ENCODE peak calls at places on chromosomes 5 and 9, in four cellular contexts. M is K562, B is adrenal gland, W is stomach. K is an unnamed sample. For H3K9me3, the result is how much of the 10 kb centered on the place peaks cover.

GRCh38 chr9:135702002-135702721 is at the start of gene KCNT1:
- DNase-seq in B (peak), W (peak), M (peak), K (peak)

GRCh38 chr9:95971815-95972214 is 96.3 kb downstream of the ERCC6L2 start:
- DNase-seq in B (no peak), W (no peak), M (no peak), K (no peak)

GRCh38 chr5:40570408-40571129 is 109.1 kb upstream of the PTGER4 start:
- DNase-seq in W (no peak), B (no peak), M (no peak), K (no peak)

GRCh38 chr5:91443028-91443427 is 59.9 kb upstream of the ARRDC3 start:
- DNase-seq in W (no peak), M (no peak), B (no peak), K (no peak)

GRCh38 chr5:126016256-126016655 is 407.0 kb upstream of the GRAMD2B start:
- DNase-seq in B (no peak), M (no peak), W (no peak), K (peak)

GRCh38 chr9:3502560-3503398 is 23.0 kb downstream of the RFX3 start:
- DNase-seq in M (no peak), B (no peak), W (no peak), K (no peak)

GRCh38 chr5:6861667-6862066 is 148.4 kb downstream of the TENT4A start:
- DNase-seq in M (no peak), W (no peak), B (no peak), K (no peak)

GRCh38 chr5:181167814-181168488 is 20.6 kb downstream of the OR2V2 start:
- DNase-seq in M (peak), W (no peak), B (no peak), K (no peak)

GRCh38 chr5:90201923-90202322 is 207.6 kb downstream of the CETN3 start:
- DNase-seq in W (no peak), M (no peak), B (no peak), K (no peak)

GRCh38 chr5:607541-608285 is 4.4 kb upstream of the CEP72 start:
- DNase-seq in W (peak), M (no peak), B (no peak), K (no peak)

GRCh38 chr5:104498281-104498680 is 935.7 kb upstream of the NUDT12 start:
- DNase-seq in B (no peak), W (no peak), M (no peak), K (no peak)

GRCh38 chr9:5838884-5839571 is 6.1 kb upstream of the ERMP1 start:
- DNase-seq in W (peak), M (peak), B (peak), K (peak)

GRCh38 chr5:11563822-11564221 is 340.4 kb downstream of the CTNND2 start:
- DNase-seq in B (no peak), M (no peak), W (no peak), K (no peak)

GRCh38 chr9:95087659-95088242 is 229.8 kb downstream of the FANCC start:
- DNase-seq in M (peak), B (no peak), W (peak), K (peak)

GRCh38 chr5:180396931-180397330 is 43.8 kb upstream of the GFPT2 start:
- DNase-seq in W (no peak), B (no peak), M (peak), K (peak)

GRCh38 chr9:31799953-31800609 is 584.4 kb upstream of the ACO1 start:
- DNase-seq in M (no peak), W (no peak), B (no peak), K (no peak)

GRCh38 chr9:109335929-109336328 is 15.1 kb upstream of the EPB41L4B start:
- DNase-seq in W (no peak), B (no peak), M (no peak), K (no peak)

GRCh38 chr5:149260761-149261160 is 10.9 kb upstream of the AFAP1L1 start:
- DNase-seq in B (no peak), M (no peak), W (no peak), K (no peak)

GRCh38 chr9:11743356-11743755 is 949.8 kb upstream of the TYRP1 start:
- DNase-seq in W (no peak), B (no peak), M (no peak), K (no peak)

GRCh38 chr5:172939045-172939444 is 20.2 kb upstream of the RPL26L1 start:
- DNase-seq in M (peak), W (no peak), B (no peak), K (no peak)

GRCh38 chr9:3879315-3879714 is 353.5 kb upstream of the RFX3 start:
- DNase-seq in M (no peak), B (no peak), W (no peak), K (no peak)

GRCh38 chr5:14326035-14326909 is 183.1 kb downstream of the TRIO start:
- DNase-seq in W (no peak), M (peak), B (no peak), K (no peak)

GRCh38 chr9:72365525-72366256 is 683 bp upstream of the ZFAND5 start:
- DNase-seq in B (peak), W (peak), M (no peak), K (peak)

GRCh38 chr5:151259931-151260330 is 6.9 kb downstream of the GM2A start:
- DNase-seq in M (no peak), B (no peak), W (no peak), K (no peak)

GRCh38 chr9:1100945-1101344 is 50.8 kb downstream of the DMRT2 start:
- DNase-seq in M (no peak), B (peak), W (peak), K (peak)

GRCh38 chr5:76310208-76310607 is 92.9 kb upstream of the IQGAP2 start:
- DNase-seq in M (no peak), B (no peak), W (no peak), K (no peak)
- H3K9me3 ChIP-seq in M (under half), B (under half), W (under half), K (under half)

GRCh38 chr5:98769006-98769255 is 4.5 kb upstream of the RGMB start:
- DNase-seq in M (no peak), W (peak), B (peak), K (no peak)
- H3K27ac ChIP-seq in M (no peak), W (peak), B (no peak), K (peak)

GRCh38 chr9:114238471-114238870 is 83.1 kb downstream of the COL27A1 start:
- DNase-seq in W (no peak), B (peak), M (no peak), K (no peak)

GRCh38 chr9:114236391-114237138 is 81.2 kb downstream of the COL27A1 start:
- DNase-seq in M (no peak), B (no peak), W (no peak), K (no peak)

GRCh38 chr9:114237247-114237646 is 81.9 kb downstream of the COL27A1 start:
- DNase-seq in B (no peak), W (no peak), M (no peak), K (no peak)

GRCh38 chr9:114238919-114239879 is 83.7 kb upstream of the ORM1 start:
- DNase-seq in B (peak), M (peak), W (no peak), K (no peak)

DNA sequence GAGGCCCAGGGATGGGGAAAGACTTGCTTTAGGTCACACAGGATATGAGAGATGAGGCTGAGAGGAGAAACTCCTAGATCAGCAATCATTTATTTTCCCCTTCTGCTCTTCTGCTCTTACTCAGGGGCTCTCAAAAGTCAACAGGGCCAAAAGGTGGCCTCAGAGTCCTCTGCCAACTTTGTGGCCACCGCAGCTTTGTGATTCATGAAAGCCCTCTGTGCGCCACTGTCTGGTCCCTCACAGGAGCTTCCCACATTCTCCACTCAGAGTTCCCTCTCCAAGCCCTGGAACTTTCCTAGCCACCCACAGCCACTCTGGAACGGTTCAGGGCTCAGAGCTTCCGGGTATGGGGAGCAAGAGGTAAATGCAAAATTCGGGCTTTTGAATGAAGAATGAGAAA is 82.4 kb downstream of the COL27A1 start:
- DNase-seq in W (no peak), B (no peak), M (no peak), K (no peak)
- H3K9me3 ChIP-seq in W (under half), B (under half), M (under half), K (under half)

DNA sequence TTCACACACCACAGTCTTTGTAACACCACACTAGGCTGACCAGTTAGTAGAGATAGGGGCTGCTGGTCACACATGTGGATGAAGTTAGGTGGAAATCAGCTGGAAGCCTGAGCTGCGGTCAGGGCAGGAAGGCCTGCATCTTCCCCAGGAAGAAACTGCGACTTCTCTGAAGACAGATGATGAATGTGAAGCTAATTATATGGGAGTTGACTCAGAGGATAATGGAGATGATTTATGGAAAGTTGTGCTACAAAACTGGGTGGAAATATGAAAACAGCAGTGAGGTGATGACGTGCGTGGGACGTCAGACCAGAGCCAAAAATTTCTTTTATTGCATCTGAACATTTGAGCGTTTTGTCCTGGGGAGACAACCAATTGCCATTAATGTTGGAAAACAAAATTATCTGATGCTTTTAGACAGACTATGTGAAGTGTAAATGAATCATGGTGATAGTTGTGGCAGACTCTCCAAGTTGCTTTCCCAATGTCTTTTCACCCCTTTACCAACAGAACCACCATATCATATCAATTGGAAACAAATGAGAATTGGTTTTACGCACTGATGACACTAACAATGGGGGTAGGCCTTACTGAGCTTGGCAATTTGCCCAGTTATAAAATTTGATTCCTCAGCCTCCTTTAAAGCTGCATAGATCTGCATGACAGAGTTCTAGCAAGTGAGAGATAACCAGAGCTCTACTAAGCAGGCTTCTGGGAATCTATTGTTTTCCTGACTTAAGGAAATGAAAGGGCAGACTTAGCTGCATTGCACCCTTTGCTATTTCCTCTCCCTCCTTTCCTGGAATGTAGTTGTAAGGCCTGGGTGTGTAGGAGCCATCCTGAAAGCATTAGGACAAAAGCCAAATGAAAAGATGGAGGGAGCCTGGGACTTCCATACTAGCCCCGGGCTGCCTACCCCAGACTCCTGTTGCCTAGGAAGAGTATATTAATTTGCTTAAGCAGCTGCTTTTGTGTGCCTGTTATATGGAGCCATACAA is 84.0 kb downstream of the RAB3C start:
- DNase-seq in W (no peak), M (no peak), B (no peak), K (no peak)
- H3K27ac ChIP-seq in W (no peak), M (no peak), B (peak), K (no peak)

DNA sequence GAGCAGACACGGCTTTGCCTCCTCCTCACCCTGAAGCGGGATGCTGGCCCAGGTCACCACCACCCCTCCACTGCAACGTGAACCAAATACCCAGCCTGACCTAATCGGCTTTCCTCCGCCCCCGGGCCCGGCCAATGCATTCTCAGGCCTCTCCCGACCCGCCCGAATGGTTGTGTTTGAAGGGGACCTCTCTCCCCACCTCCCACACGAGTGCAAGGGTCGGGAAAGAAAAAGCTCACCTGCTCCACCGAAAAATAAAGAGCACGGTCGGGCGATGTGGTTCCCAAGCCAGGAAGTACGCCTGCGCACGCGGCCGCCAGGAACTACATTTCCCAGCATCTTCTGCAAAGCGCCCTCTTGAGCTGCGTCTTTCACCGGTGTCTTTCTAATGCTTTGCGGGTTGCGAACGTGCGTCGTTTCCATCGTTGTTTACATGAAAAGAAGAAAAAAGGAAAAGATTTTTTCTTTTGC is at the start of gene ZNF883:
- DNase-seq in W (peak), M (peak), B (peak), K (peak)
- H3K9me3 ChIP-seq in W (half or more), M (under half), B (under half), K (under half)

DNA sequence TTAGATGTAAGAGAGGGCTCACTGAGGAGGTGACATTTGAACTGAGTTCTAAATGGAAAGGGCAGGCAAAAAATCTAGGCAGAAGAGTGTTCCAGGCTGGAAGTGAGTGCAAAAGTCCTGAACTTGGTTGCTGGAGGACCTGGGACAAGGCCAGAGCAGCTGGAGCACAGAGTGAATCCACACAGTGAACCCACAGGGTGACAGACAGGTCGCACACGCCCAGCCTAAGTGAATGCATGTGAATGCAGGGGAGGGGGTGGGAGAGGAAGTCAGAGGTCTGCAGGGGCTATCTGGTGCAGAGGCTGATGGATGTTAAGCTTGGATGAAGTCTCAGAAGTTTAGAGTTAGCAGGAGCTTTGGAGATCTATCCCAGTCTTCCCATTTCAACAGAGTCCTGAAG is 556 bp upstream of the TTF1 start:
- DNase-seq in B (no peak), M (no peak), W (no peak), K (no peak)
- H3K27ac ChIP-seq in B (no peak), M (no peak), W (no peak), K (no peak)

K was measured in thyroid gland.